ENCODE peak calls at places on chromosomes 12 and 14, in nine cellular contexts. One of them, this sample, is unnamed.

GRCh38 chr14:73809386-73809785 is 42.2 kb upstream of the PTGR2 start:
- DNase-seq in NCI-H69: peak
- DNase-seq in NCI-H1417: no peak
- DNase-seq in aorta: no peak
- DNase-seq in left ventricle myocardium inferior: no peak
- DNase-seq in NCI-H1105 treated with DMSO at 0.1 percent for 48 hours: no peak
- DNase-seq in activated T-cell treated with anti-CD3 and anti-CD28 coated beads, Interleukin-2, amount 50 U/mL, for 72 hours: no peak
- DNase-seq in hepatic stellate cell: no peak
- DNase-seq in transverse colon: no peak
- DNase-seq in this sample: no peak

GRCh38 chr12:10101648-10102220 is 2.9 kb upstream of the CLEC1A start:
- DNase-seq in NCI-H69: no peak
- DNase-seq in NCI-H1417: no peak
- DNase-seq in aorta: no peak
- DNase-seq in left ventricle myocardium inferior: no peak
- DNase-seq in NCI-H1105 treated with DMSO at 0.1 percent for 48 hours: no peak
- DNase-seq in activated T-cell treated with anti-CD3 and anti-CD28 coated beads, Interleukin-2, amount 50 U/mL, for 72 hours: no peak
- DNase-seq in hepatic stellate cell: no peak
- DNase-seq in transverse colon: no peak
- DNase-seq in this sample: no peak

GRCh38 chr12:30882706-30883105 is 43.8 kb upstream of the TSPAN11 start:
- DNase-seq in NCI-H69: peak
- DNase-seq in NCI-H1417: no peak
- DNase-seq in aorta: no peak
- DNase-seq in left ventricle myocardium inferior: no peak
- DNase-seq in NCI-H1105 treated with DMSO at 0.1 percent for 48 hours: no peak
- DNase-seq in activated T-cell treated with anti-CD3 and anti-CD28 coated beads, Interleukin-2, amount 50 U/mL, for 72 hours: no peak
- DNase-seq in hepatic stellate cell: no peak
- DNase-seq in transverse colon: no peak
- DNase-seq in this sample: no peak

GRCh38 chr14:104977681-104978647 is at the start of gene AHNAK2:
- DNase-seq in NCI-H69: peak
- DNase-seq in NCI-H1417: peak
- DNase-seq in aorta: peak
- DNase-seq in left ventricle myocardium inferior: peak
- DNase-seq in NCI-H1105 treated with DMSO at 0.1 percent for 48 hours: peak
- DNase-seq in activated T-cell treated with anti-CD3 and anti-CD28 coated beads, Interleukin-2, amount 50 U/mL, for 72 hours: peak
- DNase-seq in hepatic stellate cell: peak
- DNase-seq in transverse colon: peak
- DNase-seq in this sample: peak

GRCh38 chr14:76289276-76289675 is 86.7 kb upstream of the ESRRB start:
- DNase-seq in NCI-H69: no peak
- DNase-seq in NCI-H1417: no peak
- DNase-seq in aorta: no peak
- DNase-seq in left ventricle myocardium inferior: no peak
- DNase-seq in NCI-H1105 treated with DMSO at 0.1 percent for 48 hours: no peak
- DNase-seq in activated T-cell treated with anti-CD3 and anti-CD28 coated beads, Interleukin-2, amount 50 U/mL, for 72 hours: no peak
- DNase-seq in hepatic stellate cell: no peak
- DNase-seq in transverse colon: no peak
- DNase-seq in this sample: no peak

GRCh38 chr14:75794615-75795038 is 133.6 kb downstream of the TTLL5 start:
- DNase-seq in NCI-H69: peak
- DNase-seq in NCI-H1417: no peak
- DNase-seq in aorta: no peak
- DNase-seq in left ventricle myocardium inferior: no peak
- DNase-seq in NCI-H1105 treated with DMSO at 0.1 percent for 48 hours: no peak
- DNase-seq in activated T-cell treated with anti-CD3 and anti-CD28 coated beads, Interleukin-2, amount 50 U/mL, for 72 hours: no peak
- DNase-seq in hepatic stellate cell: peak
- DNase-seq in transverse colon: no peak
- DNase-seq in this sample: no peak

GRCh38 chr14:37591311-37591940 is 3.6 kb downstream of the FOXA1 start:
- DNase-seq in NCI-H69: peak
- DNase-seq in NCI-H1417: peak
- DNase-seq in aorta: peak
- DNase-seq in left ventricle myocardium inferior: no peak
- DNase-seq in NCI-H1105 treated with DMSO at 0.1 percent for 48 hours: peak
- DNase-seq in activated T-cell treated with anti-CD3 and anti-CD28 coated beads, Interleukin-2, amount 50 U/mL, for 72 hours: no peak
- DNase-seq in hepatic stellate cell: no peak
- DNase-seq in transverse colon: peak
- DNase-seq in this sample: no peak

GRCh38 chr12:7190268-7191055 is 976 bp downstream of the PEX5 start:
- DNase-seq in NCI-H69: peak
- DNase-seq in NCI-H1417: peak
- DNase-seq in aorta: peak
- DNase-seq in left ventricle myocardium inferior: peak
- DNase-seq in NCI-H1105 treated with DMSO at 0.1 percent for 48 hours: peak
- DNase-seq in activated T-cell treated with anti-CD3 and anti-CD28 coated beads, Interleukin-2, amount 50 U/mL, for 72 hours: peak
- DNase-seq in hepatic stellate cell: peak
- DNase-seq in transverse colon: peak
- DNase-seq in this sample: no peak

GRCh38 chr14:54425537-54426274 is 15.5 kb downstream of the CNIH1 start:
- DNase-seq in NCI-H69: no peak
- DNase-seq in NCI-H1417: no peak
- DNase-seq in aorta: no peak
- DNase-seq in left ventricle myocardium inferior: no peak
- DNase-seq in NCI-H1105 treated with DMSO at 0.1 percent for 48 hours: no peak
- DNase-seq in activated T-cell treated with anti-CD3 and anti-CD28 coated beads, Interleukin-2, amount 50 U/mL, for 72 hours: no peak
- DNase-seq in hepatic stellate cell: no peak
- DNase-seq in transverse colon: no peak
- DNase-seq in this sample: no peak

GRCh38 chr12:108477055-108477880 is 37.8 kb upstream of the FICD start:
- DNase-seq in NCI-H69: peak
- DNase-seq in NCI-H1417: no peak
- DNase-seq in aorta: no peak
- DNase-seq in left ventricle myocardium inferior: no peak
- DNase-seq in NCI-H1105 treated with DMSO at 0.1 percent for 48 hours: no peak
- DNase-seq in activated T-cell treated with anti-CD3 and anti-CD28 coated beads, Interleukin-2, amount 50 U/mL, for 72 hours: no peak
- DNase-seq in hepatic stellate cell: no peak
- DNase-seq in transverse colon: no peak
- DNase-seq in this sample: peak

GRCh38 chr12:57368349-57369095 is 62.3 kb downstream of the R3HDM2 start:
- DNase-seq in NCI-H69: no peak
- DNase-seq in NCI-H1417: no peak
- DNase-seq in aorta: peak
- DNase-seq in left ventricle myocardium inferior: no peak
- DNase-seq in NCI-H1105 treated with DMSO at 0.1 percent for 48 hours: no peak
- DNase-seq in activated T-cell treated with anti-CD3 and anti-CD28 coated beads, Interleukin-2, amount 50 U/mL, for 72 hours: no peak
- DNase-seq in hepatic stellate cell: no peak
- DNase-seq in transverse colon: peak
- DNase-seq in this sample: no peak

GRCh38 chr14:78153069-78153351 is 17.2 kb upstream of the NRXN3 start:
- DNase-seq in NCI-H69: peak
- DNase-seq in NCI-H1417: no peak
- DNase-seq in aorta: no peak
- DNase-seq in left ventricle myocardium inferior: no peak
- DNase-seq in NCI-H1105 treated with DMSO at 0.1 percent for 48 hours: peak
- DNase-seq in activated T-cell treated with anti-CD3 and anti-CD28 coated beads, Interleukin-2, amount 50 U/mL, for 72 hours: no peak
- DNase-seq in hepatic stellate cell: no peak
- DNase-seq in transverse colon: no peak
- DNase-seq in this sample: no peak

GRCh38 chr14:99029150-99029915 is 242.7 kb downstream of the BCL11B start:
- DNase-seq in NCI-H69: no peak
- DNase-seq in NCI-H1417: no peak
- DNase-seq in aorta: no peak
- DNase-seq in left ventricle myocardium inferior: no peak
- DNase-seq in NCI-H1105 treated with DMSO at 0.1 percent for 48 hours: no peak
- DNase-seq in activated T-cell treated with anti-CD3 and anti-CD28 coated beads, Interleukin-2, amount 50 U/mL, for 72 hours: no peak
- DNase-seq in hepatic stellate cell: no peak
- DNase-seq in transverse colon: no peak
- DNase-seq in this sample: no peak

This sample was measured in K562.